ENCODE peak calls at places on chromosomes 6 and 20, in ten cellular contexts. K is iPS DF 6.9; E is SK-N-SH; D is left lung; O is pancreas; A is adrenal gland; J is left ventricle myocardium inferior; Y is H7; F is CD4-positive, alpha-beta T cell; I is GM23338. U is an unnamed sample. For H3K27me3, the result is how much of the 10 kb centered on the place peaks cover.

GRCh38 chr20:37314617-37315292 is 25.3 kb downstream of the MANBAL start:
- DNase-seq in O (no peak), A (peak), D (no peak), K (no peak), I (no peak), E (peak), Y (no peak), J (peak), F (no peak), U (no peak)

GRCh38 chr20:54108394-54108643 is 37.9 kb upstream of the BCAS1 start:
- DNase-seq in Y (no peak), A (no peak), D (no peak), I (no peak), K (no peak), E (no peak), F (no peak), J (no peak), O (no peak), U (no peak)

GRCh38 chr20:18466574-18466893 is 296 bp downstream of the DZANK1 start:
- DNase-seq in D (no peak), J (no peak), A (no peak), O (no peak), K (peak), E (peak), F (no peak), I (no peak), Y (no peak), U (no peak)

GRCh38 chr6:168180548-168181011 is 101.6 kb upstream of the FRMD1 start:
- DNase-seq in O (no peak), F (no peak), D (no peak), I (peak), Y (peak), J (no peak), A (peak), K (no peak), E (no peak), U (no peak)

GRCh38 chr6:21885532-21886089 is 292.1 kb downstream of the SOX4 start:
- DNase-seq in F (no peak), K (no peak), A (peak), O (peak), J (peak), I (no peak), E (peak), D (no peak), Y (no peak), U (no peak)

GRCh38 chr20:14925286-14925685 is 587.9 kb upstream of the FLRT3 start:
- DNase-seq in F (no peak), D (no peak), A (no peak), Y (no peak), I (no peak), O (no peak), K (no peak), E (no peak), J (no peak), U (no peak)

GRCh38 chr6:2765896-2766766 is 938 bp downstream of the WRNIP1 start:
- DNase-seq in E (peak), D (peak), A (peak), F (no peak), K (no peak), O (peak), Y (peak), J (peak), I (peak), U (peak)

GRCh38 chr6:30443657-30444450 is 45.5 kb upstream of the HLA-E start:
- DNase-seq in J (no peak), I (peak), D (no peak), O (no peak), E (no peak), A (no peak), F (no peak), K (no peak), Y (peak), U (no peak)

GRCh38 chr6:158053377-158054313 is 72.0 kb downstream of the SYNJ2 start:
- DNase-seq in D (no peak), I (no peak), A (no peak), Y (no peak), O (no peak), J (no peak), E (no peak), F (no peak), K (no peak), U (no peak)

GRCh38 chr20:18694071-18694470 is 106.2 kb downstream of the DTD1 start:
- DNase-seq in J (no peak), K (no peak), I (no peak), O (no peak), Y (no peak), E (no peak), F (no peak), D (no peak), A (no peak), U (no peak)

GRCh38 chr6:33015798-33016197 is 6.4 kb upstream of the HLA-DOA start:
- DNase-seq in J (no peak), K (no peak), F (no peak), A (no peak), E (no peak), D (no peak), O (no peak), Y (no peak), I (peak), U (no peak)

GRCh38 chr6:140079328-140079727 is 704.9 kb upstream of the CITED2 start:
- DNase-seq in J (peak), F (no peak), Y (no peak), A (peak), K (no peak), D (no peak), O (peak), I (no peak), E (no peak), U (no peak)

GRCh38 chr6:90458353-90459224 is 128.3 kb downstream of the MAP3K7 start:
- DNase-seq in D (no peak), E (no peak), O (no peak), I (no peak), K (no peak), J (no peak), Y (no peak), A (no peak), F (peak), U (no peak)

GRCh38 chr6:104540743-104541142 is 319.0 kb downstream of the HACE1 start:
- DNase-seq in D (no peak), A (no peak), E (no peak), Y (no peak), I (no peak), K (no peak), F (no peak), J (no peak), O (no peak), U (no peak)

GRCh38 chr20:2122921-2123320 is 21.3 kb downstream of the STK35 start:
- DNase-seq in I (no peak), K (no peak), O (peak), A (peak), J (peak), E (no peak), D (no peak), F (no peak), Y (no peak), U (no peak)

GRCh38 chr6:18598865-18599264 is 211.7 kb downstream of the RNF144B start:
- DNase-seq in A (no peak), E (no peak), D (no peak), O (no peak), F (no peak), J (no peak), I (no peak), Y (no peak), K (no peak), U (no peak)

GRCh38 chr6:20906938-20907337 is 372.7 kb downstream of the CDKAL1 start:
- DNase-seq in Y (no peak), E (no peak), F (no peak), I (no peak), O (no peak), D (no peak), J (no peak), A (no peak), K (no peak), U (no peak)

GRCh38 chr20:36206641-36207040 is 29.6 kb upstream of the AAR2 start:
- DNase-seq in A (no peak), Y (no peak), E (no peak), I (no peak), D (no peak), K (no peak), J (no peak), F (no peak), O (no peak), U (no peak)

GRCh38 chr6:126195625-126196236 is 144.2 kb upstream of the CENPW start:
- DNase-seq in D (no peak), E (no peak), Y (no peak), K (no peak), I (no peak), J (no peak), O (no peak), F (no peak), A (no peak), U (no peak)

GRCh38 chr20:31496761-31497295 is 17.4 kb upstream of the HM13 start:
- DNase-seq in F (no peak), E (no peak), D (peak), A (peak), J (peak), O (no peak), K (no peak), I (no peak), Y (no peak), U (no peak)

GRCh38 chr6:3455121-3455489 is 1.7 kb downstream of the SLC22A23 start:
- DNase-seq in I (no peak), D (no peak), E (no peak), K (no peak), Y (no peak), F (peak), J (no peak), A (no peak), O (peak), U (peak)

GRCh38 chr20:46850416-46850815 is 44.2 kb upstream of the EYA2 start:
- DNase-seq in I (no peak), O (no peak), J (no peak), K (no peak), E (no peak), A (no peak), D (no peak), Y (no peak), F (no peak), U (no peak)

GRCh38 chr6:53048431-53049195 is 16.6 kb upstream of the FBXO9 start:
- DNase-seq in O (no peak), F (no peak), E (no peak), Y (no peak), A (no peak), D (no peak), I (no peak), K (no peak), J (no peak), U (peak)

GRCh38 chr6:621916-622315 is 35.0 kb downstream of the HUS1B start:
- DNase-seq in O (no peak), E (no peak), A (no peak), D (no peak), Y (no peak), K (no peak), F (no peak), I (no peak), J (no peak), U (no peak)

GRCh38 chr6:158849899-158850806 is 31.0 kb upstream of the EZR start:
- DNase-seq in F (peak), K (no peak), J (no peak), A (no peak), E (no peak), O (no peak), Y (no peak), D (no peak), I (peak), U (no peak)

GRCh38 chr20:23680151-23680550 is 8.7 kb downstream of the CST4 start:
- DNase-seq in A (no peak), O (no peak), J (no peak), F (no peak), Y (no peak), K (no peak), D (no peak), E (no peak), I (no peak), U (no peak)

GRCh38 chr20:14966203-14966602 is 628.8 kb upstream of the FLRT3 start:
- DNase-seq in A (no peak), I (no peak), D (no peak), O (no peak), K (no peak), E (no peak), J (no peak), F (no peak), Y (no peak), U (no peak)

GRCh38 chr6:158043586-158044524 is 62.2 kb downstream of the SYNJ2 start:
- DNase-seq in D (no peak), F (no peak), O (peak), Y (no peak), J (peak), A (peak), I (no peak), K (no peak), E (no peak), U (no peak)

GRCh38 chr6:84804720-84805119 is 40.3 kb upstream of the TBX18 start:
- DNase-seq in D (no peak), I (no peak), O (no peak), A (no peak), F (no peak), Y (no peak), E (no peak), K (no peak), J (no peak), U (no peak)

GRCh38 chr6:107805504-107805903 is 18.6 kb downstream of the SCML4 start:
- DNase-seq in O (no peak), A (no peak), F (no peak), E (no peak), Y (no peak), I (no peak), K (no peak), D (no peak), J (no peak), U (no peak)

GRCh38 chr6:107806675-107807074 is 17.4 kb downstream of the SCML4 start:
- DNase-seq in K (no peak), D (no peak), O (peak), E (peak), I (no peak), A (no peak), J (no peak), Y (no peak), F (no peak), U (no peak)

GRCh38 chr6:107803957-107804356 is 20.2 kb downstream of the SCML4 start:
- DNase-seq in J (no peak), F (no peak), K (no peak), E (no peak), O (no peak), I (no peak), A (no peak), D (no peak), Y (no peak), U (no peak)

GRCh38 chr6:107800564-107801164 is 23.4 kb downstream of the SCML4 start:
- DNase-seq in Y (peak), I (peak), K (no peak), J (no peak), O (no peak), E (no peak), A (no peak), D (no peak), F (no peak), U (no peak)

GRCh38 chr6:107801195-107801594 is 22.9 kb downstream of the SCML4 start:
- DNase-seq in J (no peak), A (no peak), F (no peak), Y (no peak), K (no peak), D (no peak), E (no peak), O (no peak), I (no peak), U (no peak)
- H3K27me3 ChIP-seq in J (under half), A (under half), F (under half), Y (under half), K (under half), D (under half), E (under half), O (under half), I (under half), U (under half)

GRCh38 chr20:62453186-62453808 is 22.5 kb downstream of the GATA5 start:
- DNase-seq in F (no peak), A (no peak), I (no peak), K (no peak), J (no peak), E (no peak), O (no peak), D (no peak), Y (no peak), U (no peak)
- H3K27me3 ChIP-seq in F (under half), A (under half), I (under half), K (under half), J (half or more), E (under half), O (under half), D (half or more), Y (under half), U (under half)

GRCh38 chr20:62589150-62589498 is 53.2 kb upstream of the SLCO4A1 start:
- DNase-seq in A (no peak), O (no peak), K (no peak), F (no peak), E (no peak), J (no peak), I (no peak), D (peak), Y (no peak), U (no peak)
- H3K27me3 ChIP-seq in A (under half), O (under half), K (under half), F (under half), E (under half), J (half or more), I (under half), D (half or more), Y (under half), U (under half)

GRCh38 chr6:43383021-43383667 is 13.7 kb upstream of the ZNF318 start:
- DNase-seq in F (no peak), Y (no peak), K (no peak), J (no peak), E (no peak), O (no peak), I (no peak), A (no peak), D (no peak), U (no peak)
- H3K27me3 ChIP-seq in F (under half), Y (under half), K (under half), J (under half), E (under half), O (under half), I (under half), A (under half), D (under half), U (under half)

GRCh38 chr20:59630526-59630925 is 26.2 kb downstream of the PHACTR3 start:
- DNase-seq in Y (no peak), J (no peak), E (no peak), O (no peak), I (no peak), F (no peak), K (no peak), A (no peak), D (no peak), U (no peak)
- H3K27me3 ChIP-seq in Y (under half), J (under half), E (under half), O (under half), I (under half), F (under half), K (under half), A (under half), D (half or more), U (under half)

GRCh38 chr6:149939909-149940672 is 1.7 kb upstream of the ULBP2 start:
- DNase-seq in K (no peak), J (no peak), D (no peak), O (no peak), I (no peak), A (peak), F (no peak), Y (no peak), E (no peak), U (no peak)

GRCh38 chr6:149942461-149942829 is 631 bp downstream of the ULBP2 start:
- DNase-seq in D (no peak), A (peak), O (no peak), E (no peak), J (no peak), Y (no peak), F (no peak), I (no peak), K (no peak), U (no peak)

GRCh38 chr6:149941583-149942460 is at the start of gene ULBP2:
- DNase-seq in A (peak), E (peak), D (peak), I (peak), K (no peak), J (peak), Y (peak), F (peak), O (peak), U (peak)

GRCh38 chr6:149938571-149939462 is 3.0 kb upstream of the ULBP2 start:
- DNase-seq in F (no peak), O (no peak), Y (peak), A (no peak), E (peak), I (no peak), K (no peak), J (no peak), D (peak), U (peak)

GRCh38 chr6:149940673-149940984 is 1.2 kb upstream of the ULBP2 start:
- DNase-seq in I (no peak), A (peak), K (no peak), J (no peak), F (no peak), D (no peak), E (no peak), Y (no peak), O (no peak), U (no peak)
- H3K27me3 ChIP-seq in I (half or more), A (half or more), K (half or more), J (half or more), F (half or more), D (half or more), E (under half), Y (half or more), O (under half), U (under half)

GRCh38 chr6:98838027-98838426 is 3.7 kb downstream of the POU3F2 start:
- DNase-seq in A (no peak), Y (no peak), I (no peak), K (no peak), J (no peak), O (no peak), F (no peak), E (no peak), D (no peak), U (no peak)

GRCh38 chr6:98841114-98841513 is 6.7 kb downstream of the POU3F2 start:
- DNase-seq in F (no peak), D (no peak), J (no peak), I (no peak), E (no peak), A (no peak), O (no peak), Y (no peak), K (no peak), U (no peak)

GRCh38 chr6:98840385-98840784 is 6.0 kb downstream of the POU3F2 start:
- DNase-seq in O (no peak), F (no peak), Y (no peak), J (no peak), K (no peak), E (no peak), A (no peak), I (no peak), D (no peak), U (no peak)

GRCh38 chr6:98841589-98842488 is 7.5 kb downstream of the POU3F2 start:
- DNase-seq in D (no peak), J (no peak), K (no peak), O (no peak), A (no peak), E (no peak), F (no peak), Y (no peak), I (no peak), U (no peak)

DNA sequence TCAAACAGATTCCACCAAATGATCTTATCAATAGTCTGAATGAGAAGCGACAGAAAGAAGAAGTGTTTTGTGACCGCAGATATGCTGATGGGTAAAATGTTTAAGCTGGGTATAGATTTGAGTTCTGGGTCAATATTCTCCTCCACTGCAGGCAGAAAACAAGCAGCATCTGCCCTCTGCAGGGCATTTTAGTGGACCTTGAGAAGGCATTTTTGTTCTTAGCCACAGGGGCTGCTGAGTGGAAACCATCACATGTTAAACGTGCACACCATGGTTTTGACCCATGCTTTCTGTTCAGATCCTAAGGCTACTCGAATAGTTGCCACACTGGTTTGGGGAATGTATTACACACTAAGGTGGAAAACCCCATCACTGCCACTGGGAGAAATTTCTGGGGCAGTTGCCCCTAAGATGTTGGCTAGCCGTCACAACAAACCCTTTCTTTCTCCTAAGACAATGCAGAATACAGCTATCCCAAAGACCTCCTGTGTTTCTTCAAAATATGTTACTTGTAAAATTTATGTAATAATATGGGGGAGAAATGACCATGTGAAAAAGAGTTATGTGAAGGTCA is 5.5 kb downstream of the POU3F2 start:
- DNase-seq in A (no peak), E (peak), D (no peak), Y (peak), K (no peak), I (peak), O (no peak), F (no peak), J (no peak), U (no peak)
- H3K27me3 ChIP-seq in A (half or more), E (under half), D (half or more), Y (half or more), K (half or more), I (half or more), O (under half), F (half or more), J (half or more), U (under half)

DNA sequence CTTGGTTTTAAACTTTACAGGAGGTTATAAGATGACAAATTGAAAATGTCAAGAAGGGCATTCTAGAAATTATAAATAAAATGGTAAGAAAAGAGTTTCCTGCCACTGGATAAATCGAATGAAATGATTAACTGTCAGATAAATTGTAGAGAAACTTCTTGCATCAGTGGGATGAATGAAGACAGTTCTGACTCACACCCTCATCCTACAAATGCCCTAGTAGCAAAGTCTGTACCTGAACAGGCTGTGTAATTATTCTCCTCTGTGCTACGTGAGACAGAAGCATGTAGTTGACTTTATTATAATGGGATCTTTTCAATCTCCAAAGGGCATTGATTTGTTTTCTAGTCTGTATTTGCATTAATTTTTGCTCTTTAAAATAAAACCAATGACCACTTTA is 47.3 kb downstream of the IYD start:
- DNase-seq in D (no peak), J (no peak), I (no peak), F (no peak), K (no peak), A (no peak), O (no peak), Y (no peak), E (no peak), U (no peak)
- H3K27me3 ChIP-seq in D (under half), J (under half), I (under half), F (under half), K (under half), A (under half), O (under half), Y (under half), E (under half), U (under half)

DNA sequence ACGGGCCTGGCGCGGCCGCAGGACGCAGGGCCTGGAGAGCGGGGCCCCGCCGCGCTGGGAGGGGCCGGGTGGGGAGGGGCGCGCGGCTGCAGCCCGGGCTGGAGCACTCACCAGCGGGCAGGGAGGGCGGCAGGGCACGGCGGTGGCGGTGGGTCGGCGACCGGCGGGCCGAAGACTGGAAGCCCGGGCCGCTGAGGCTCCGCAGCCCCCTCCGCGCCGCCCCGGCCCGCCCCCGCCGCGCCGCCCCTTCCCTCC is at the start of gene GATA5:
- DNase-seq in E (no peak), F (no peak), D (no peak), I (no peak), Y (peak), K (no peak), O (no peak), A (no peak), J (no peak), U (no peak)
- H3K27me3 ChIP-seq in E (half or more), F (half or more), D (half or more), I (half or more), Y (half or more), K (under half), O (under half), A (under half), J (half or more), U (under half)